ENCODE peak calls at places on chromosomes 13 and 19, in five cellular contexts. L, K, E, R and W are unnamed samples.

GRCh38 chr13:113398963-113399754 is 35.2 kb upstream of the GRTP1 start:
- DNase-seq in L (no peak), K (no peak), E (peak; percentile 61), R (no peak), W (no peak)

GRCh38 chr19:6887326-6887725 is at the start of gene ADGRE1:
- DNase-seq in L (no peak), K (no peak), E (no peak), R (no peak), W (no peak)

GRCh38 chr19:39582891-39583625 is 19.3 kb upstream of the LGALS13 start:
- DNase-seq in L (no peak), K (no peak), E (no peak), R (no peak), W (no peak)

GRCh38 chr13:72983085-72983768 is 75.6 kb upstream of the KLF5 start:
- DNase-seq in L (peak; percentile 69), K (peak; percentile 78), E (no peak), R (no peak), W (no peak)

GRCh38 chr19:39413903-39414608 is 1.6 kb downstream of the PLEKHG2 start:
- DNase-seq in L (peak; percentile 28), K (no peak), E (peak; percentile 60), R (peak; percentile 52), W (no peak)

GRCh38 chr19:39277598-39277997 is 9.4 kb downstream of the IFNL2 start:
- DNase-seq in L (no peak), K (no peak), E (no peak), R (no peak), W (no peak)

GRCh38 chr19:29326849-29327840 is 114.2 kb upstream of the UQCRFS1 start:
- DNase-seq in L (no peak), K (no peak), E (no peak), R (no peak), W (no peak)

GRCh38 chr19:29367701-29368306 is 154.9 kb upstream of the UQCRFS1 start:
- DNase-seq in L (no peak), K (no peak), E (no peak), R (no peak), W (no peak)

GRCh38 chr13:29500426-29500825 is 95.1 kb downstream of the SLC7A1 start:
- DNase-seq in L (no peak), K (no peak), E (no peak), R (no peak), W (no peak)

GRCh38 chr19:23986623-23987022 is 71.9 kb downstream of the ZNF726 start:
- DNase-seq in L (no peak), K (no peak), E (no peak), R (no peak), W (no peak)

GRCh38 chr13:23418776-23419683 is 14.5 kb downstream of the SACS start:
- DNase-seq in L (no peak), K (no peak), E (no peak), R (no peak), W (no peak)

GRCh38 chr19:39193785-39194184 is 3.0 kb upstream of the NCCRP1 start:
- DNase-seq in L (no peak), K (no peak), E (peak; percentile 25), R (no peak), W (no peak)

GRCh38 chr13:84985860-84986259 is 813.4 kb downstream of the SLITRK6 start:
- DNase-seq in L (no peak), K (no peak), E (no peak), R (no peak), W (no peak)

GRCh38 chr13:19181621-19182485 is at the start of gene TUBA3C:
- DNase-seq in L (no peak), K (no peak), E (no peak), R (no peak), W (no peak)

GRCh38 chr13:67101730-67102467 is 128.2 kb downstream of the PCDH9 start:
- DNase-seq in L (peak; percentile 6), K (no peak), E (no peak), R (no peak), W (no peak)

DNA sequence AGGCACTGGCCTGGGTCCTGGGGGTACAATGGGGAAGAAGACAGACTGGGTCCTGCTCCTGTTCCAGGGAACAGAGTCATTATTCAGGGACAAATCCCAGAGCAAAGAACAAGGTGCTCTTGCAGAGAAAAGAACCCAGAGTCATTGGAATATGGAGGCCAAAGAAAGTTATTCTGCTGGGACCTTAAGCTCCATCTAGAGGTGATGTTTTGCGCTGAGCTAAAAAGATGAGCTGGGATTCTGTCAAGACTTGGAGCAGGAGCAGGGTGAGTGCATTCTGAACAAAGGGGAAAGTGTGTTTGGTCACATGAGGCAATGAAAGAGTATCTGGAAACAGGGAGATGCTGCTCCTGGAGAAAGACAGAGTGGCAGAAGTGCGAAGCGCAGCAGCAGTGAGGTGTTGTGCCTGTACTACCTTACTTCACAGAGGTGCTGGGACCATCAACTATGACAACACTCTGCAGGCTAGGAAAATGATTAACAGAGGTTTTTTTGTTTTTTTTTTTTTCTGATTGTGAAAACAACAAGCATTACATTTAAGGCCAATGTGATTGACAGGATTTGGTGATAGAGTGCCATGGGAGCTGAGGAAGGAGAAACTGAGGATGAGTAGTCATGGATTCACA is 95.3 kb upstream of the TNFSF11 start:
- DNase-seq in L (peak; percentile 7), K (no peak), E (peak; percentile 27), R (no peak), W (no peak)
- TF ChIP-seq CTCF in L (peak; percentile 12), K (peak; percentile 31), E (peak; percentile 44), R (no peak), W (no peak)

GRCh38 chr13:97559981-97560380 is 126.0 kb downstream of the RAP2A start:
- DNase-seq in L (no peak), K (no peak), E (no peak), R (no peak), W (no peak)
- TF ChIP-seq CTCF in L (no peak), K (no peak), E (no peak), R (no peak), W (no peak)

GRCh38 chr19:5530701-5531100 is 37.1 kb downstream of the TINCR start:
- DNase-seq in L (no peak), K (no peak), E (no peak), R (no peak), W (no peak)

GRCh38 chr19:5533257-5533656 is 34.5 kb downstream of the TINCR start:
- DNase-seq in L (no peak), K (no peak), E (no peak), R (no peak), W (no peak)

GRCh38 chr19:5536337-5536894 is 31.3 kb downstream of the TINCR start:
- DNase-seq in L (peak; percentile 33), K (no peak), E (peak; percentile 97), R (peak; percentile 46), W (peak; percentile 41)

GRCh38 chr19:5537870-5538269 is 29.9 kb downstream of the TINCR start:
- DNase-seq in L (no peak), K (no peak), E (no peak), R (no peak), W (no peak)

DNA sequence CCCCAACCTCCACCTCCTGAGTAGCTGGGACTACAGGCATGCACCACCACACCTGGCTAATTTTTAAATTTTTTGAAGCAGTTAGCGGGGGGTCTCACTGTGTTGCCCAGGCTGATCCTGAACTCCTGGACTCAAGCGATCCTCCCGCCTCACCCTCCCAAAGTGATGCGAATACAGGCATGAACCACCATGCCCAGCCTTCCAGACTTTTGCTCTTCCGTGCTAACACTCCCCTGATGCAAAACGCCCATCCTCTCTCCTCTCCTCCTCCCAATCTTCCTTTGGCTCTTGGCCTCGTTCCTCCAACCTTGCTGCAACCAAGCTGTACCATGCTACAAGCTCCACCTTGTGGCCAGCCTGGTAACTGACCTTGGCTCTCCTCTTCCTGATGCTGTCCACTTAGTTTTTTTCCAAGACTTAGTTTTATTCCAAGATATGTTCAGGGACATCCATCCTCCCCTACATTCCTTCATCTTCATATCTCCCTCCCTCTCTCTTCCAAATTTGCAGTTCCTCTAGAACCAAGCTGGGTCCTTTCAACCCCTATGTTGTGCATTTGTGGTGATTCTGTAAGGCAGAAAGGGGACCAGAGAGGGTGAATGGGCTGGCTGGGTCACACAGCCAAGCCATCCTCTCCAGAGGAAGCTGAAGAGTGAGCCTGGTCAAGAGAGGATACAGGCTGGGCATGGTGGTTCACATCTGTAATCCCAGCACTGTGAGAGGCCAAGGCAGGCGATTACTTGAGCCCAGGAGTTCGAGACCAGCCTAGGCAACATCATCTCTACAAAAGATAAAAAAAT is 32.8 kb downstream of the TINCR start:
- DNase-seq in L (peak; percentile 12), K (no peak), E (no peak), R (no peak), W (no peak)
- TF ChIP-seq CTCF in L (peak; percentile 33), K (peak; percentile 23), E (peak; percentile 72), R (no peak), W (no peak)

DNA sequence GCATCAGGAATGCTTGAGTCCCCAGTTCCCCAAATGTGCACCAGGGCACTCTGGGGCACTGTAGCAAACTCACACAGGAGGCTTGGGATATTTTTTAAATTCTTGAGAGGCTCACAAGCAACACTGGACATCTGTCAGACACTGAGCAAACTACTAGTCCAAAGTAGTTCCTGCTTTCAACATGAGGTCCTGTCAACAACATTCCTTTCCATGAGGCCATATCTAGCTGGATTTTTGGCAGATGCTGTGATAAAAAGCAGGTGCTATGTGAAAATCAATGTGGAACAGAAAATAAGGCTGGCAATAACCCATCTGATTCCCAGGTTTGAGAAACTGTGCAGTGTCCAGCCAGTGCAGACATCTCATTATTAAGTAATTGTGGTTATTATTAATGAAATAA is 50.5 kb downstream of the STARD13 start:
- DNase-seq in L (peak; percentile 76), K (no peak), E (no peak), R (no peak), W (no peak)
- TF ChIP-seq CTCF in L (no peak), K (no peak), E (no peak), R (no peak), W (no peak)

DNA sequence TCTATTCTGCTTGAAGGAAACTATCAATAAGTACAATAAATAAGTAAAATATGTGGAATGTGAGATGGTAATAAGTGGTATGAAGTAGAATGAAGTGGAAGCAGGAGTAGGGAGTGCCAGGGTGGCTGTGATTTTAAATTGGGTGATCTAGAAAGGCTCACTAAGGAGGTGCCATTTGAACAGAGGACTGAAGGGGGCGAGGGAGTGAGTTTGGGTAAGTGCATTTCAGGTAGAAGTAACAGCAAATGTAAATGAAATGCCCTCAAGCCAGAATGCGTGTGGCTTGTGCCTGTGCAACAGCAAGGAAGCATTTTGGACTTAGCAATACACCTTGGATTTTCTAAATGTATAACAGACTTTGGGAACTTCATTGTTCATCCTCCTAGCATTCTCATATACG is 77.1 kb downstream of the CCNA1 start:
- DNase-seq in L (no peak), K (no peak), E (peak; percentile 35), R (no peak), W (no peak)
- TF ChIP-seq CTCF in L (no peak), K (no peak), E (peak; percentile 37), R (no peak), W (peak; percentile 15)

GRCh38 chr19:52221031-52221430 is 31.2 kb downstream of the PPP2R1A start:
- DNase-seq in L (no peak), K (no peak), E (no peak), R (no peak), W (no peak)

GRCh38 chr19:52226652-52227051 is 36.8 kb downstream of the PPP2R1A start:
- DNase-seq in L (no peak), K (no peak), E (no peak), R (no peak), W (no peak)

GRCh38 chr19:52221831-52222375 is 32.1 kb downstream of the PPP2R1A start:
- DNase-seq in L (peak; percentile 35), K (no peak), E (no peak), R (no peak), W (no peak)

GRCh38 chr19:52227196-52227940 is 37.5 kb downstream of the PPP2R1A start:
- DNase-seq in L (no peak), K (no peak), E (no peak), R (no peak), W (no peak)

GRCh38 chr19:52224211-52224610 is 34.4 kb downstream of the PPP2R1A start:
- DNase-seq in L (no peak), K (no peak), E (no peak), R (no peak), W (no peak)
- TF ChIP-seq CTCF in L (no peak), K (no peak), E (no peak), R (no peak), W (no peak)